ENCODE peak calls at places on chromosomes 16 and 17, in ten cellular contexts. One of them, this sample, is unnamed.
A peak's percentile ranks its signal among the peaks of the same experiment; 100 is the strongest.

GRCh38 chr17:66383353-66383752 is 80.9 kb downstream of the PRKCA start:
- DNase-seq in BJ: peak; percentile 81
- DNase-seq in tibial artery: no peak
- DNase-seq in A673: peak; percentile 27
- DNase-seq in SK-N-SH: peak; percentile 54
- DNase-seq in iPS DF 6.9: no peak
- DNase-seq in heart left ventricle: no peak
- DNase-seq in mammary epithelial cell: no peak
- DNase-seq in HCT116: no peak
- DNase-seq in Peyer's patch: no peak
- DNase-seq in this sample: no peak

GRCh38 chr16:79372504-79373184 is 227.9 kb downstream of the MAF start:
- DNase-seq in BJ: no peak
- DNase-seq in tibial artery: no peak
- DNase-seq in A673: no peak
- DNase-seq in SK-N-SH: no peak
- DNase-seq in iPS DF 6.9: no peak
- DNase-seq in heart left ventricle: no peak
- DNase-seq in mammary epithelial cell: peak; percentile 0
- DNase-seq in HCT116: no peak
- DNase-seq in Peyer's patch: no peak
- DNase-seq in this sample: no peak

GRCh38 chr17:81250286-81251090 is 11.4 kb downstream of the NDUFAF8 start:
- DNase-seq in BJ: no peak
- DNase-seq in tibial artery: no peak
- DNase-seq in A673: no peak
- DNase-seq in SK-N-SH: no peak
- DNase-seq in iPS DF 6.9: no peak
- DNase-seq in heart left ventricle: peak; percentile 26
- DNase-seq in mammary epithelial cell: no peak
- DNase-seq in HCT116: no peak
- DNase-seq in Peyer's patch: no peak
- DNase-seq in this sample: no peak

GRCh38 chr17:73591278-73592078 is 52.8 kb downstream of the SDK2 start:
- DNase-seq in BJ: no peak
- DNase-seq in tibial artery: no peak
- DNase-seq in A673: no peak
- DNase-seq in SK-N-SH: no peak
- DNase-seq in iPS DF 6.9: no peak
- DNase-seq in heart left ventricle: no peak
- DNase-seq in mammary epithelial cell: no peak
- DNase-seq in HCT116: no peak
- DNase-seq in Peyer's patch: peak; percentile 81
- DNase-seq in this sample: no peak

GRCh38 chr17:37598145-37598544 is 11.1 kb downstream of the SYNRG start:
- DNase-seq in BJ: no peak
- DNase-seq in tibial artery: no peak
- DNase-seq in A673: no peak
- DNase-seq in SK-N-SH: no peak
- DNase-seq in iPS DF 6.9: no peak
- DNase-seq in heart left ventricle: no peak
- DNase-seq in mammary epithelial cell: no peak
- DNase-seq in HCT116: no peak
- DNase-seq in Peyer's patch: no peak
- DNase-seq in this sample: no peak

GRCh38 chr16:66295761-66296546 is 70.5 kb upstream of the CDH5 start:
- DNase-seq in BJ: no peak
- DNase-seq in tibial artery: no peak
- DNase-seq in A673: no peak
- DNase-seq in SK-N-SH: no peak
- DNase-seq in iPS DF 6.9: no peak
- DNase-seq in heart left ventricle: no peak
- DNase-seq in mammary epithelial cell: no peak
- DNase-seq in HCT116: no peak
- DNase-seq in Peyer's patch: peak; percentile 28
- DNase-seq in this sample: no peak

GRCh38 chr17:48100160-48100559 is 1.1 kb downstream of the CBX1 start:
- DNase-seq in BJ: peak; percentile 31
- DNase-seq in tibial artery: no peak
- DNase-seq in A673: no peak
- DNase-seq in SK-N-SH: no peak
- DNase-seq in iPS DF 6.9: no peak
- DNase-seq in heart left ventricle: no peak
- DNase-seq in mammary epithelial cell: peak; percentile 63
- DNase-seq in HCT116: no peak
- DNase-seq in Peyer's patch: no peak
- DNase-seq in this sample: no peak

GRCh38 chr17:2712300-2713043 is 908 bp upstream of the CLUH start:
- DNase-seq in BJ: no peak
- DNase-seq in tibial artery: no peak
- DNase-seq in A673: no peak
- DNase-seq in SK-N-SH: no peak
- DNase-seq in iPS DF 6.9: no peak
- DNase-seq in heart left ventricle: no peak
- DNase-seq in mammary epithelial cell: no peak
- DNase-seq in HCT116: no peak
- DNase-seq in Peyer's patch: no peak
- DNase-seq in this sample: no peak

GRCh38 chr16:82464192-82464591 is 162.6 kb upstream of the CDH13 start:
- DNase-seq in BJ: no peak
- DNase-seq in tibial artery: no peak
- DNase-seq in A673: no peak
- DNase-seq in SK-N-SH: no peak
- DNase-seq in iPS DF 6.9: no peak
- DNase-seq in heart left ventricle: no peak
- DNase-seq in mammary epithelial cell: no peak
- DNase-seq in HCT116: no peak
- DNase-seq in Peyer's patch: no peak
- DNase-seq in this sample: no peak

GRCh38 chr17:1598399-1599095 is 30.1 kb downstream of the SLC43A2 start:
- DNase-seq in BJ: no peak
- DNase-seq in tibial artery: no peak
- DNase-seq in A673: no peak
- DNase-seq in SK-N-SH: no peak
- DNase-seq in iPS DF 6.9: no peak
- DNase-seq in heart left ventricle: no peak
- DNase-seq in mammary epithelial cell: no peak
- DNase-seq in HCT116: no peak
- DNase-seq in Peyer's patch: no peak
- DNase-seq in this sample: no peak

GRCh38 chr17:83193336-83194188 is 114.2 kb downstream of the METRNL start:
- DNase-seq in BJ: no peak
- DNase-seq in tibial artery: peak; percentile 78
- DNase-seq in A673: no peak
- DNase-seq in SK-N-SH: no peak
- DNase-seq in iPS DF 6.9: no peak
- DNase-seq in heart left ventricle: no peak
- DNase-seq in mammary epithelial cell: peak; percentile 72
- DNase-seq in HCT116: no peak
- DNase-seq in Peyer's patch: peak; percentile 42
- DNase-seq in this sample: peak; percentile 70

GRCh38 chr17:57380055-57380356 is 123.7 kb downstream of the MSI2 start:
- DNase-seq in BJ: no peak
- DNase-seq in tibial artery: no peak
- DNase-seq in A673: no peak
- DNase-seq in SK-N-SH: no peak
- DNase-seq in iPS DF 6.9: no peak
- DNase-seq in heart left ventricle: no peak
- DNase-seq in mammary epithelial cell: no peak
- DNase-seq in HCT116: no peak
- DNase-seq in Peyer's patch: no peak
- DNase-seq in this sample: no peak

GRCh38 chr17:18176152-18176551 is 7.5 kb upstream of the ALKBH5 start:
- DNase-seq in BJ: no peak
- DNase-seq in tibial artery: no peak
- DNase-seq in A673: no peak
- DNase-seq in SK-N-SH: no peak
- DNase-seq in iPS DF 6.9: no peak
- DNase-seq in heart left ventricle: peak; percentile 46
- DNase-seq in mammary epithelial cell: no peak
- DNase-seq in HCT116: no peak
- DNase-seq in Peyer's patch: peak; percentile 63
- DNase-seq in this sample: no peak
- H3K4me3 ChIP-seq in BJ: no peak overlapping the region
- H3K4me3 ChIP-seq in tibial artery: no peak overlapping the region
- H3K4me3 ChIP-seq in A673: no peak overlapping the region
- H3K4me3 ChIP-seq in SK-N-SH: no peak overlapping the region
- H3K4me3 ChIP-seq in iPS DF 6.9: no peak overlapping the region
- H3K4me3 ChIP-seq in heart left ventricle: no peak overlapping the region
- H3K4me3 ChIP-seq in mammary epithelial cell: no peak overlapping the region
- H3K4me3 ChIP-seq in HCT116: no peak overlapping the region
- H3K4me3 ChIP-seq in Peyer's patch: no peak overlapping the region
- H3K4me3 ChIP-seq in this sample: no peak overlapping the region

DNA sequence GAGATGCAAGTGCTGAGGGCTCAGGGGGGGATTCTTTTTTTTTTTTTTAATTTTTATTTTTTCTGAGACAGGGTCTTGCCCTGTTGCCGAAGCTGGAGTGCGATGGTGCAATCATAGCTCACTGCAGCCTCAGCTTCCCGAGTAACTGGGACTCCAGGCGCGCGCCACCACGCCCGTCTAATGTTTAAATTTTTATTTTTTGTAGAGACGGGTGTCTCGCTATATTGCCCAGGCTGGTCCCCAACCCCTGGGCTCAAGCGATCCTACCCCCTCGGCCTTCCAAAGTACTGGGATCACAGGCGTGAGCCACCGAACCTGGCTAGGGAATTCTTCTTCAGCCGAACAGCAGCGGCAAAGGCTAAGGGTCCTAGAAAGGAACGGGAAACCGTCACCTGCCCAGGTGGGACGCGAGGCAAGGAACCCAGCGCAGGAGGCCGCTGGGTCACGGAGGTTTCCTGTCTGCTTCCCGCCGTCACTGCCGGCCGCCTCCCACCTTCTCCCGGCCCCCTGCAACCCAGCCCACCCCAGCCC is 13.3 kb upstream of the OR1F1 start:
- DNase-seq in BJ: no peak
- DNase-seq in tibial artery: no peak
- DNase-seq in A673: no peak
- DNase-seq in SK-N-SH: no peak
- DNase-seq in iPS DF 6.9: no peak
- DNase-seq in heart left ventricle: no peak
- DNase-seq in mammary epithelial cell: no peak
- DNase-seq in HCT116: no peak
- DNase-seq in Peyer's patch: no peak
- DNase-seq in this sample: no peak
- H3K27me3 ChIP-seq in BJ: peaks cover 8% of the 10 kb centered on the region
- H3K27me3 ChIP-seq in tibial artery: peaks cover 100% of the 10 kb centered on the region
- H3K27me3 ChIP-seq in A673: peaks cover 19% of the 10 kb centered on the region
- H3K27me3 ChIP-seq in SK-N-SH: peaks cover 93% of the 10 kb centered on the region
- H3K27me3 ChIP-seq in iPS DF 6.9: no peaks in the 10 kb centered on the region
- H3K27me3 ChIP-seq in heart left ventricle: peaks cover 89% of the 10 kb centered on the region
- H3K27me3 ChIP-seq in mammary epithelial cell: peaks cover 2% of the 10 kb centered on the region
- H3K27me3 ChIP-seq in HCT116: no peaks in the 10 kb centered on the region
- H3K27me3 ChIP-seq in Peyer's patch: peaks cover 70% of the 10 kb centered on the region
- H3K27me3 ChIP-seq in this sample: peaks cover 97% of the 10 kb centered on the region

GRCh38 chr16:682493-683395 is 1.4 kb downstream of the JMJD8 start:
- DNase-seq in BJ: no peak
- DNase-seq in tibial artery: no peak
- DNase-seq in A673: no peak
- DNase-seq in SK-N-SH: no peak
- DNase-seq in iPS DF 6.9: no peak
- DNase-seq in heart left ventricle: no peak
- DNase-seq in mammary epithelial cell: no peak
- DNase-seq in HCT116: no peak
- DNase-seq in Peyer's patch: no peak
- DNase-seq in this sample: no peak
- H3K4me3 ChIP-seq in BJ: no peak overlapping the region
- H3K4me3 ChIP-seq in tibial artery: peak overlapping the region; percentile 59
- H3K4me3 ChIP-seq in A673: peak overlapping the region; percentile 63
- H3K4me3 ChIP-seq in SK-N-SH: peak overlapping the region; percentile 60
- H3K4me3 ChIP-seq in iPS DF 6.9: no peak overlapping the region
- H3K4me3 ChIP-seq in heart left ventricle: no peak overlapping the region
- H3K4me3 ChIP-seq in mammary epithelial cell: peak overlapping the region; percentile 52
- H3K4me3 ChIP-seq in HCT116: peak overlapping the region; percentile 71
- H3K4me3 ChIP-seq in Peyer's patch: peak overlapping the region; percentile 58
- H3K4me3 ChIP-seq in this sample: peak overlapping the region; percentile 75

GRCh38 chr16:51124896-51125295 is 26.2 kb downstream of the SALL1 start:
- DNase-seq in BJ: no peak
- DNase-seq in tibial artery: no peak
- DNase-seq in A673: no peak
- DNase-seq in SK-N-SH: no peak
- DNase-seq in iPS DF 6.9: no peak
- DNase-seq in heart left ventricle: no peak
- DNase-seq in mammary epithelial cell: no peak
- DNase-seq in HCT116: no peak
- DNase-seq in Peyer's patch: no peak
- DNase-seq in this sample: no peak
- H3K27me3 ChIP-seq in BJ: no peaks in the 10 kb centered on the region
- H3K27me3 ChIP-seq in tibial artery: peaks cover 17% of the 10 kb centered on the region
- H3K27me3 ChIP-seq in A673: peaks cover 19% of the 10 kb centered on the region
- H3K27me3 ChIP-seq in SK-N-SH: no peaks in the 10 kb centered on the region
- H3K27me3 ChIP-seq in iPS DF 6.9: no peaks in the 10 kb centered on the region
- H3K27me3 ChIP-seq in heart left ventricle: peaks cover 28% of the 10 kb centered on the region
- H3K27me3 ChIP-seq in mammary epithelial cell: peaks cover 3% of the 10 kb centered on the region
- H3K27me3 ChIP-seq in HCT116: no peaks in the 10 kb centered on the region
- H3K27me3 ChIP-seq in Peyer's patch: no peaks in the 10 kb centered on the region
- H3K27me3 ChIP-seq in this sample: peaks cover 5% of the 10 kb centered on the region